ENCODE peak calls at places on chromosomes 2 and 18, in five cellular contexts. R is fibroblast of the aortic adventitia, V is lower lobe of right lung, I is GM23338, B is lower leg skin. C is an unnamed sample.

GRCh38 chr2:213848631-213849030 is 562.2 kb upstream of the VWC2L start:
- DNase-seq in B (no peak), I (no peak), R (peak), V (no peak), C (peak)

GRCh38 chr2:172404824-172405223 is 22.6 kb upstream of the ITGA6 start:
- DNase-seq in B (no peak), R (peak), V (no peak), I (no peak), C (no peak)

GRCh38 chr2:240759454-240759853 is 60.6 kb downstream of the KIF1A start:
- DNase-seq in I (no peak), R (no peak), V (no peak), B (no peak), C (no peak)

GRCh38 chr2:46909771-46910419 is 5.7 kb downstream of the MCFD2 start:
- DNase-seq in I (no peak), V (no peak), B (no peak), R (peak), C (no peak)

GRCh38 chr18:75529394-75529793 is 101.9 kb upstream of the SMIM21 start:
- DNase-seq in I (no peak), V (no peak), R (no peak), B (no peak), C (no peak)

GRCh38 chr2:29114841-29115609 is at the start of gene CLIP4:
- DNase-seq in B (peak), I (peak), R (peak), V (peak), C (no peak)

GRCh38 chr2:205539603-205540002 is 142.7 kb upstream of the NRP2 start:
- DNase-seq in R (no peak), I (no peak), V (no peak), B (no peak), C (no peak)

GRCh38 chr2:216464104-216464720 is 34.4 kb upstream of the RPL37A start:
- DNase-seq in V (no peak), R (no peak), B (no peak), I (no peak), C (no peak)

GRCh38 chr2:136362676-136363390 is 244.9 kb upstream of the CXCR4 start:
- DNase-seq in V (no peak), B (no peak), R (no peak), I (no peak), C (no peak)

DNA sequence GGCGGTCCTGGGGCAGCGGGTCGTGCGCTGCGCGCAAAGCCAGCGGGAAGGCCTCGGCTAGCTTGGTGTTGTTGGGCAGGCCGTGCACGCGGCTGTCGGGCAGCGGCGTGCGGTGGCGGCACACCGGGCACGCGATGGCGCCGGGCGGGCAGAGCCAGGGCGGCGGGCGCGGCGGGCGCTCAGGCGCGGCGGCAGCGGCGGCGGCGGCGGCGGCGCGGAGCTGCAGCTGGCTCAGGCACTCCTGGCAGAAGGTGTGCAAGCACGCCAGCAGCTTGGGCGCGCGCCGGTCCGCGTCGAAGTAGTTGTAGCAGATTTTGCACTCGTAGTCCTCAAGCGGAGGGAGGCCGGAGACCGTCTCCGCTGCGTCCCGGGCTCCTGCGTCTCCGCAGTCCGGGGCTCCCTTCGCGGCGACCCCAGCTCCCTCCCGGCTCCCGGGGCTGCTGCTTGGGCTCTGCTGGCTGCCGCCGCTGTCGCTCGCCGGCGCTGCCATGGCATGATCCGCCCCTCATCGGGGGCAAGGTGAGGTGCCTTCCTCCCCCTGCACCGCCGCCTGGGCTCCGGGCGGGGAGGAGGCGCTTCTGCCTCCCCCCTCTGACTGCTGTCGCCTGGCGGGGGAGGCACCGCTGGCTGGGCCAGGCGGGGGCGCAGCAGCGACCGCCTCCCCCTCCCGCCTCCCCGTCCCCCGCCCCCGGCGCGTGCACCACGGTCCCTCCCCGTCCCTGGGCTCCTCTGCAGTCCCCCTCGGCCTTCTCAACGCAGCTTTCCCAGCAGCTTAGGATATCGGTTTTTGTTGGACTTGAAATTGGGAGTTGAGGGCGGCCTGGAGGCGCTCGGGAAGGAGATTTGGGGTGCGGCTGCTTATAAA is 21.0 kb upstream of the PAX3 start:
- DNase-seq in I (peak), B (no peak), R (no peak), V (no peak), C (no peak)
- TF ChIP-seq CTCF in I (peak), B (no peak), R (no peak), V (no peak), C (no peak)

GRCh38 chr2:179272406-179273192 is 8.0 kb upstream of the SESTD1 start:
- DNase-seq in V (no peak), B (no peak), I (no peak), R (peak), C (no peak)
- H3K4me3 ChIP-seq in V (no peak), B (no peak), I (no peak), R (peak), C (no peak)

DNA sequence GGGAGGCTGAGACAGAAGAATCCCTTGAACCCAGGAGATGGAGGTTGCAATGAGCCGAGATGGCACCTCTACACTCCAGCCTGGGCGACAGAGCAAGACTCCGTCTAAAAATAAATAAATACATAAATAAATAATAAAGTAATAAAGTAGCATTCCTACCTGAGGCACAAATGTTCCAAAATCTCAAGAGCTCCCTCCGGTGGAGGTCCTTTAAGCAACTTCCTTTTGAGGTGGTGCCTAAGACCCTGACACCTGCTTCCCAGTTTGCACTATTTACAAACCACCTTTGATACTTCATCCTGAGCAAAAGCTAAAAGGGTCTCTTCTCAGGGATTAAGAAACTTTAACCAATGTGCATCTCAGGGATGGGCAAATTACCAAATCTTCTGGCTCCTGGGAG is 505.1 kb downstream of the CNTNAP5 start:
- DNase-seq in B (no peak), V (no peak), I (no peak), R (no peak), C (no peak)
- TF ChIP-seq CTCF in B (no peak), V (no peak), I (no peak), R (no peak), C (no peak)

GRCh38 chr18:22604390-22604985 is 186.8 kb upstream of the CTAGE1 start:
- DNase-seq in I (no peak), V (no peak), B (no peak), R (peak), C (no peak)

GRCh38 chr18:22606563-22607283 is 189.0 kb upstream of the CTAGE1 start:
- DNase-seq in I (peak), B (no peak), R (peak), V (no peak), C (no peak)

GRCh38 chr18:22603902-22604301 is 186.2 kb upstream of the CTAGE1 start:
- DNase-seq in R (no peak), I (no peak), V (no peak), B (no peak), C (no peak)

GRCh38 chr18:22605736-22606135 is 188.0 kb upstream of the CTAGE1 start:
- DNase-seq in B (no peak), R (no peak), I (no peak), V (no peak), C (no peak)

DNA sequence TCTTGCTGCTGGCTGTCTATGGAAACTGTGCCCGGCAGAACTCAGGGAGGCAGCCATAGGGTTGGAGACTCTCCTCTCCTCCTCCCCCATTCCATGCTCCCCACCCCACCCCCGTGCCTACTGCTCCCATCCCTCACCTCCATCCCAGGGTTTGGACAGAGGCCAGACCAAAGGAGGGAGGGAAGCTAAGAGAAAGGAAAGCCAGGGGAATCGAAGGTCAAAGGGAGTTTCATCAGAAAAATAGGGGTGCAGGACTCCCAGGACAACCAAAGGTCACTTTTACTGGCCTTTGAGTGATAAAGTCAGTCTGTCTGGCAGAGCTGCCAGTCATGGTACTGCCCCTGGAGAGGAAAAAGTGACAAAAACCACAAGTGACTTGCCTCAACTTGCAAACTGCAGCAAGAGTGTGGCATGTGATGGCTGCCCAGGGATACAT is 187.3 kb upstream of the CTAGE1 start:
- DNase-seq in I (no peak), R (no peak), B (no peak), V (no peak), C (no peak)
- H3K4me3 ChIP-seq in I (no peak), R (no peak), B (no peak), V (no peak), C (no peak)

GRCh38 chr18:66328280-66328947 is 275.5 kb downstream of the CDH19 start:
- DNase-seq in B (no peak), V (no peak), R (no peak), I (peak), C (no peak)
- TF ChIP-seq CTCF in B (no peak), V (no peak), R (no peak), I (no peak), C (no peak)

GRCh38 chr2:188665727-188666304 is 308.4 kb upstream of the COL3A1 start:
- DNase-seq in R (no peak), B (no peak), V (no peak), I (no peak), C (no peak)

GRCh38 chr2:188665196-188665595 is 309.0 kb upstream of the COL3A1 start:
- DNase-seq in V (no peak), I (no peak), B (no peak), R (peak), C (no peak)

GRCh38 chr2:188668017-188668663 is 306.0 kb upstream of the COL3A1 start:
- DNase-seq in I (no peak), B (no peak), V (no peak), R (peak), C (no peak)

GRCh38 chr2:188664391-188664790 is 309.8 kb upstream of the COL3A1 start:
- DNase-seq in B (peak), V (no peak), R (peak), I (no peak), C (no peak)

GRCh38 chr2:188666503-188666902 is 307.7 kb upstream of the COL3A1 start:
- DNase-seq in B (no peak), V (no peak), I (peak), R (no peak), C (no peak)
- H3K4me3 ChIP-seq in B (no peak), V (no peak), I (no peak), R (no peak), C (no peak)

GRCh38 chr18:58661423-58661822 is 9.8 kb upstream of the MALT1 start:
- DNase-seq in V (no peak), B (no peak), R (peak), I (peak), C (no peak)
- TF ChIP-seq CTCF in V (no peak), B (no peak), R (peak), I (peak), C (peak)

C was measured in HFF-Myc.